ENCODE peak calls at places on chromosomes 16 and 17, in ten cellular contexts. One of them, this sample, is unnamed.
A peak's percentile ranks its signal among the peaks of the same experiment; 100 is the strongest.

GRCh38 chr17:33749171-33749570 is 456.1 kb upstream of the ASIC2 start:
- DNase-seq in activated T-cell treated with anti-CD3 and anti-CD28 coated beads, Interleukin-2, amount 50 U/mL, for 72 hours: no peak
- DNase-seq in NCI-H226: no peak
- DNase-seq in stomach: no peak
- DNase-seq in DND-41: no peak
- DNase-seq in AG10803: no peak
- DNase-seq in GM04503: no peak
- DNase-seq in AG08395: no peak
- DNase-seq in brain pericyte: no peak
- DNase-seq in activated naive CD4-positive, alpha-beta T cell: no peak
- DNase-seq in this sample: no peak

GRCh38 chr17:59652119-59652518 is 32.4 kb downstream of the CLTC start:
- DNase-seq in activated T-cell treated with anti-CD3 and anti-CD28 coated beads, Interleukin-2, amount 50 U/mL, for 72 hours: no peak
- DNase-seq in NCI-H226: peak; percentile 21
- DNase-seq in stomach: no peak
- DNase-seq in DND-41: no peak
- DNase-seq in AG10803: peak; percentile 79
- DNase-seq in GM04503: peak; percentile 63
- DNase-seq in AG08395: peak; percentile 22
- DNase-seq in brain pericyte: no peak
- DNase-seq in activated naive CD4-positive, alpha-beta T cell: no peak
- DNase-seq in this sample: peak; percentile 38

GRCh38 chr17:57106107-57106835 is 21.2 kb downstream of the AKAP1 start:
- DNase-seq in activated T-cell treated with anti-CD3 and anti-CD28 coated beads, Interleukin-2, amount 50 U/mL, for 72 hours: no peak
- DNase-seq in NCI-H226: no peak
- DNase-seq in stomach: no peak
- DNase-seq in DND-41: no peak
- DNase-seq in AG10803: no peak
- DNase-seq in GM04503: no peak
- DNase-seq in AG08395: no peak
- DNase-seq in brain pericyte: no peak
- DNase-seq in activated naive CD4-positive, alpha-beta T cell: no peak
- DNase-seq in this sample: no peak

GRCh38 chr17:2949469-2950044 is 113.8 kb downstream of the OR1D5 start:
- DNase-seq in activated T-cell treated with anti-CD3 and anti-CD28 coated beads, Interleukin-2, amount 50 U/mL, for 72 hours: no peak
- DNase-seq in NCI-H226: peak; percentile 51
- DNase-seq in stomach: peak; percentile 82
- DNase-seq in DND-41: no peak
- DNase-seq in AG10803: peak; percentile 59
- DNase-seq in GM04503: no peak
- DNase-seq in AG08395: peak; percentile 92
- DNase-seq in brain pericyte: no peak
- DNase-seq in activated naive CD4-positive, alpha-beta T cell: no peak
- DNase-seq in this sample: no peak

GRCh38 chr17:925846-926245 is 53.7 kb downstream of the NXN start:
- DNase-seq in activated T-cell treated with anti-CD3 and anti-CD28 coated beads, Interleukin-2, amount 50 U/mL, for 72 hours: no peak
- DNase-seq in NCI-H226: no peak
- DNase-seq in stomach: no peak
- DNase-seq in DND-41: no peak
- DNase-seq in AG10803: no peak
- DNase-seq in GM04503: no peak
- DNase-seq in AG08395: no peak
- DNase-seq in brain pericyte: no peak
- DNase-seq in activated naive CD4-positive, alpha-beta T cell: no peak
- DNase-seq in this sample: no peak

GRCh38 chr16:73996624-73997339 is 299.8 kb upstream of the PSMD7 start:
- DNase-seq in activated T-cell treated with anti-CD3 and anti-CD28 coated beads, Interleukin-2, amount 50 U/mL, for 72 hours: no peak
- DNase-seq in NCI-H226: no peak
- DNase-seq in stomach: peak; percentile 63
- DNase-seq in DND-41: no peak
- DNase-seq in AG10803: no peak
- DNase-seq in GM04503: no peak
- DNase-seq in AG08395: no peak
- DNase-seq in brain pericyte: no peak
- DNase-seq in activated naive CD4-positive, alpha-beta T cell: no peak
- DNase-seq in this sample: no peak

GRCh38 chr16:89102777-89103073 is 9.1 kb downstream of the ACSF3 start:
- DNase-seq in activated T-cell treated with anti-CD3 and anti-CD28 coated beads, Interleukin-2, amount 50 U/mL, for 72 hours: no peak
- DNase-seq in NCI-H226: no peak
- DNase-seq in stomach: no peak
- DNase-seq in DND-41: no peak
- DNase-seq in AG10803: no peak
- DNase-seq in GM04503: no peak
- DNase-seq in AG08395: no peak
- DNase-seq in brain pericyte: no peak
- DNase-seq in activated naive CD4-positive, alpha-beta T cell: no peak
- DNase-seq in this sample: no peak

GRCh38 chr16:63816304-63816703 is 1305.6 kb downstream of the CDH11 start:
- DNase-seq in activated T-cell treated with anti-CD3 and anti-CD28 coated beads, Interleukin-2, amount 50 U/mL, for 72 hours: no peak
- DNase-seq in NCI-H226: no peak
- DNase-seq in stomach: no peak
- DNase-seq in DND-41: no peak
- DNase-seq in AG10803: no peak
- DNase-seq in GM04503: no peak
- DNase-seq in AG08395: no peak
- DNase-seq in brain pericyte: no peak
- DNase-seq in activated naive CD4-positive, alpha-beta T cell: no peak
- DNase-seq in this sample: no peak

GRCh38 chr17:78818152-78818846 is 22.3 kb downstream of the USP36 start:
- DNase-seq in activated T-cell treated with anti-CD3 and anti-CD28 coated beads, Interleukin-2, amount 50 U/mL, for 72 hours: no peak
- DNase-seq in NCI-H226: no peak
- DNase-seq in stomach: no peak
- DNase-seq in DND-41: no peak
- DNase-seq in AG10803: no peak
- DNase-seq in GM04503: no peak
- DNase-seq in AG08395: no peak
- DNase-seq in brain pericyte: no peak
- DNase-seq in activated naive CD4-positive, alpha-beta T cell: no peak
- DNase-seq in this sample: no peak

This sample was measured in BJ.